ENCODE peak calls at places on chromosomes 2 and 18, in five cellular contexts. V is adrenal gland; M is neural crest cell; K is CD4-positive, alpha-beta T cell; W is HepG2. R is an unnamed sample.

GRCh38 chr2:200274116-200275075 is 32.1 kb upstream of the SPATS2L start:
- DNase-seq in V (no peak), M (peak; percentile 8), W (peak; percentile 81), K (no peak), R (no peak)

GRCh38 chr2:237217995-237218621 is 132.4 kb downstream of the COPS8 start:
- DNase-seq in M (no peak), V (no peak), W (no peak), K (no peak), R (no peak)

GRCh38 chr2:60676950-60677349 is 79.1 kb upstream of the PAPOLG start:
- DNase-seq in M (no peak), K (no peak), V (no peak), W (no peak), R (no peak)

GRCh38 chr2:230925443-230925878 is 419 bp upstream of the GPR55 start:
- DNase-seq in M (no peak), W (no peak), V (no peak), K (no peak), R (no peak)

GRCh38 chr18:32450874-32451273 is 19.8 kb downstream of the GAREM1 start:
- DNase-seq in K (no peak), W (no peak), V (peak; percentile 62), M (no peak), R (no peak)

GRCh38 chr2:226831266-226831665 is 4.6 kb upstream of the RHBDD1 start:
- DNase-seq in W (no peak), M (no peak), K (no peak), V (no peak), R (no peak)

GRCh38 chr18:44602380-44602779 is 78.3 kb upstream of the SETBP1 start:
- DNase-seq in V (no peak), W (no peak), K (no peak), M (no peak), R (no peak)

GRCh38 chr2:189300917-189301316 is 121.4 kb upstream of the COL5A2 start:
- DNase-seq in M (no peak), W (no peak), V (no peak), K (peak; percentile 31), R (no peak)

GRCh38 chr2:65453916-65454315 is 21.5 kb upstream of the SPRED2 start:
- DNase-seq in M (no peak), K (no peak), W (no peak), V (no peak), R (no peak)

GRCh38 chr2:237352279-237352845 is 61.6 kb downstream of the COL6A3 start:
- DNase-seq in W (no peak), V (no peak), M (no peak), K (no peak), R (no peak)

GRCh38 chr2:219681301-219682290 is 54.2 kb downstream of the SLC4A3 start:
- DNase-seq in V (peak; percentile 10), K (no peak), M (no peak), W (no peak), R (no peak)

GRCh38 chr2:119429225-119430000 is 2.2 kb upstream of the TMEM37 start:
- DNase-seq in M (no peak), W (no peak), V (peak; percentile 59), K (no peak), R (no peak)

GRCh38 chr2:113920996-113921395 is 31.1 kb downstream of the ACTR3 start:
- DNase-seq in K (no peak), W (no peak), M (no peak), V (no peak), R (no peak)

GRCh38 chr2:62216616-62217015 is 20.7 kb downstream of the B3GNT2 start:
- DNase-seq in K (no peak), V (peak; percentile 76), W (peak; percentile 55), M (no peak), R (no peak)

GRCh38 chr2:140274891-140275290 is 1494.7 kb upstream of the NXPH2 start:
- DNase-seq in V (no peak), W (no peak), K (no peak), M (no peak), R (no peak)

GRCh38 chr2:219567131-219567530 is 4.2 kb downstream of the OBSL1 start:
- DNase-seq in M (no peak), W (no peak), V (no peak), K (no peak), R (no peak)

GRCh38 chr18:62106271-62106670 is 80.6 kb downstream of the PIGN start:
- DNase-seq in M (no peak), V (no peak), W (no peak), K (no peak), R (no peak)

GRCh38 chr2:1674766-1675397 is 69.4 kb downstream of the PXDN start:
- DNase-seq in W (no peak), V (no peak), M (no peak), K (no peak), R (no peak)

GRCh38 chr2:137178955-137179377 is 413.6 kb downstream of the THSD7B start:
- DNase-seq in W (no peak), V (no peak), M (no peak), K (no peak), R (no peak)

GRCh38 chr2:137168564-137168963 is 403.2 kb downstream of the THSD7B start:
- DNase-seq in W (no peak), M (no peak), V (no peak), K (no peak), R (no peak)

GRCh38 chr2:137172162-137172561 is 406.8 kb downstream of the THSD7B start:
- DNase-seq in V (no peak), M (no peak), W (peak; percentile 40), K (no peak), R (no peak)

GRCh38 chr2:137167651-137168050 is 402.3 kb downstream of the THSD7B start:
- DNase-seq in K (no peak), W (no peak), V (no peak), M (no peak), R (no peak)

GRCh38 chr2:137173514-137173913 is 408.2 kb downstream of the THSD7B start:
- DNase-seq in V (no peak), W (peak; percentile 14), K (no peak), M (no peak), R (no peak)
- TF ChIP-seq CTCF in V (peak; percentile 5), W (peak; percentile 46), K (no peak), M (peak; percentile 52), R (no peak)

GRCh38 chr2:164620873-164621760 is at the start of gene GRB14:
- DNase-seq in K (no peak), W (peak; percentile 32), V (no peak), M (peak; percentile 9), R (no peak)
- TF ChIP-seq CTCF in K (no peak), W (peak; percentile 36), V (no peak), M (peak; percentile 22), R (no peak)

GRCh38 chr2:164993287-164994016 is 38.1 kb upstream of the SLC38A11 start:
- DNase-seq in K (no peak), W (no peak), V (no peak), M (no peak), R (no peak)

DNA sequence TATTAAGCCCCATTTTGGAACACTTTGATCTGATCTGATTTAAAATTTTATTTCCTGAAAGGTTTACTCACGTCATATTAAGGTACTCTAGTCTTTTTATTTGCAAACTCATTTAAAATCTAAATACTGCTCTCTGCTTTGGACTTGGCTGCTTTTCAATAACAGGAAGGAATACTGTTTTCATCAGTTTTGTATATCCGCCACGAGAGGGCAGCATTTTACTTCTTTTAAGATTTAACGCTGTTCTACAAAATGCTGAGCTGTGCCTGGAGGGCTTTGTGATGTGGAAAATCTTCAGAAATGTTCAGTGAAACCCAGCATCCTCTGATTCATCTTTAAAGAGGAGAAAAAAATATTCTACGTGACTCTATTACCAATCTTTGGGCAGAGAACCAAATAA is 37.5 kb upstream of the SLC38A11 start:
- DNase-seq in W (peak; percentile 80), M (peak; percentile 69), V (peak; percentile 75), K (peak; percentile 7), R (no peak)
- TF ChIP-seq CTCF in W (peak; percentile 73), M (peak; percentile 73), V (peak; percentile 60), K (peak; percentile 54), R (peak; percentile 47)

GRCh38 chr2:20576598-20577115 is 74.2 kb downstream of the HS1BP3 start:
- DNase-seq in V (no peak), K (peak; percentile 7), W (no peak), M (no peak), R (no peak)

GRCh38 chr2:20575935-20576597 is 74.8 kb downstream of the HS1BP3 start:
- DNase-seq in V (no peak), W (no peak), K (no peak), M (no peak), R (no peak)

GRCh38 chr2:20578895-20579825 is 71.7 kb downstream of the HS1BP3 start:
- DNase-seq in W (peak; percentile 100), V (peak; percentile 97), K (no peak), M (peak; percentile 52), R (no peak)

GRCh38 chr2:20578266-20578894 is 72.5 kb downstream of the HS1BP3 start:
- DNase-seq in M (no peak), K (no peak), V (no peak), W (no peak), R (no peak)

GRCh38 chr2:20577495-20578235 is 73.2 kb downstream of the HS1BP3 start:
- DNase-seq in W (no peak), V (no peak), K (no peak), M (no peak), R (no peak)
- TF ChIP-seq CTCF in W (no peak), V (no peak), K (no peak), M (no peak), R (no peak)

DNA sequence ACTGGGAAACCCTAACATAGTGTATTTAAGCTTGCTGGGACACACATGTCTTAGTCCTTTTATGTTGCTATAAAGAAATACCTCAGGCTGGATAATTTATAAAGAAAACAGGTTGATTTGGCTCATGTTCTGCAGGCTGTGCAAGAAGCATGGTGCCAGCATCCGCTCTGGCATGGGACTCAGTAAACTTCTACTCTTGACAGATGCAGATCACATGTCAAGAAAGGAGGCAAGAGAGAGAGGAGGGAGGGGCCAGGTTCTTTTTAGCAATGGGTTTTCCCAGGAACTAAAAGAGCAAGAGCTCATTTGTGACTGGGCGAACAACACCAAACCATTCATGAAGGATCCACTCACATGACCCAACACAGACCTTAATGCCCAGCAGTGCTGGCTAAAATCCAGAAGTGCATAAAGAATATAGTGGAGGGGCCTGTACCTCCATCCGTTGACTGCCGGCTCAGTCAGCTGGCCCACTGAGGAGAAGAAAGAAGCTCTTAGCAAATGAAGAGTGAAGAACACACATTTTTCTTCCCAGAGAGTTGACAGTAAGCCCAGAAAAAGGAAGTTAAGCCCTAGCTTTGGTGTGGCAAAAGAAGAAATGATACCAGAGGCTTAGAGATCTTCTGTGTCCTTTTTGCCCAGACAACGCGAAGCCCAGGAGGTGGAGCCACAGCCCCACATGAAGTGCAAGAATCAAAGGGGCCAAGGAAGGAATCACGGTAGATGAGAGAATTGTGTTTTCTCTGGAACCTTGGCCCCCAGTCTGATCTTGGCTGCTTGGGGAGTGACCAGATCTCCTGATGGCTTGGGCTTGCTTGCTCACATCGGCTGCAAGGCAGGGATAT is 183.5 kb upstream of the FAM98A start:
- DNase-seq in K (no peak), V (no peak), W (no peak), M (no peak), R (no peak)
- TF ChIP-seq CTCF in K (no peak), V (no peak), W (peak; percentile 20), M (no peak), R (no peak)

R was measured in esophagus squamous epithelium.